ENCODE peak calls at places on chromosome 11, in eight cellular contexts. One of them, this sample, is unnamed.

GRCh38 chr11:35210886-35211546 is 72.0 kb downstream of the CD44 start:
- DNase-seq in PC-9: no peak
- DNase-seq in A673: no peak
- DNase-seq in HCT116: no peak
- DNase-seq in MM.1S: no peak
- DNase-seq in neural progenitor cell: no peak
- DNase-seq in hepatocyte: no peak
- DNase-seq in endothelial cell of umbilical vein: no peak
- DNase-seq in this sample: no peak

GRCh38 chr11:83545911-83546310 is 259.7 kb upstream of the CCDC90B start:
- DNase-seq in A673: peak; percentile 93
- DNase-seq in endothelial cell of umbilical vein: no peak
- DNase-seq in MM.1S: no peak
- DNase-seq in neural progenitor cell: no peak
- DNase-seq in HCT116: no peak
- DNase-seq in PC-9: no peak
- DNase-seq in hepatocyte: no peak
- DNase-seq in this sample: no peak

GRCh38 chr11:64767344-64768299 is 7.8 kb upstream of the PYGM start:
- DNase-seq in HCT116: peak; percentile 45
- DNase-seq in MM.1S: no peak
- DNase-seq in endothelial cell of umbilical vein: peak; percentile 55
- DNase-seq in hepatocyte: peak; percentile 79
- DNase-seq in neural progenitor cell: peak; percentile 84
- DNase-seq in A673: peak; percentile 91
- DNase-seq in PC-9: peak; percentile 52
- DNase-seq in this sample: peak; percentile 72

GRCh38 chr11:103898065-103898464 is 138.4 kb upstream of the DDI1 start:
- DNase-seq in MM.1S: peak; percentile 63
- DNase-seq in hepatocyte: no peak
- DNase-seq in HCT116: no peak
- DNase-seq in endothelial cell of umbilical vein: no peak
- DNase-seq in neural progenitor cell: no peak
- DNase-seq in PC-9: no peak
- DNase-seq in A673: no peak
- DNase-seq in this sample: no peak

GRCh38 chr11:106424111-106424510 is 346.6 kb downstream of the AASDHPPT start:
- DNase-seq in hepatocyte: peak; percentile 3
- DNase-seq in A673: peak; percentile 17
- DNase-seq in PC-9: peak; percentile 6
- DNase-seq in HCT116: no peak
- DNase-seq in neural progenitor cell: no peak
- DNase-seq in endothelial cell of umbilical vein: no peak
- DNase-seq in MM.1S: no peak
- DNase-seq in this sample: peak; percentile 98

GRCh38 chr11:32843544-32843943 is 13.8 kb downstream of the PRRG4 start:
- DNase-seq in endothelial cell of umbilical vein: no peak
- DNase-seq in A673: no peak
- DNase-seq in PC-9: no peak
- DNase-seq in HCT116: no peak
- DNase-seq in neural progenitor cell: no peak
- DNase-seq in MM.1S: no peak
- DNase-seq in hepatocyte: no peak
- DNase-seq in this sample: no peak

GRCh38 chr11:112962854-112963367 is 1.7 kb downstream of the NCAM1 start:
- DNase-seq in A673: peak; percentile 65
- DNase-seq in endothelial cell of umbilical vein: no peak
- DNase-seq in hepatocyte: peak; percentile 63
- DNase-seq in neural progenitor cell: peak; percentile 84
- DNase-seq in PC-9: no peak
- DNase-seq in MM.1S: no peak
- DNase-seq in HCT116: no peak
- DNase-seq in this sample: no peak

GRCh38 chr11:13183094-13183825 is 94.3 kb upstream of the BMAL1 start:
- DNase-seq in HCT116: no peak
- DNase-seq in PC-9: peak; percentile 22
- DNase-seq in MM.1S: peak; percentile 50
- DNase-seq in endothelial cell of umbilical vein: peak; percentile 56
- DNase-seq in A673: peak; percentile 44
- DNase-seq in hepatocyte: peak; percentile 32
- DNase-seq in neural progenitor cell: peak; percentile 21
- DNase-seq in this sample: peak; percentile 66

GRCh38 chr11:124167852-124168251 is 15.3 kb upstream of the OR10D3 start:
- DNase-seq in A673: no peak
- DNase-seq in MM.1S: no peak
- DNase-seq in endothelial cell of umbilical vein: no peak
- DNase-seq in HCT116: no peak
- DNase-seq in hepatocyte: no peak
- DNase-seq in neural progenitor cell: peak; percentile 76
- DNase-seq in PC-9: no peak
- DNase-seq in this sample: no peak

GRCh38 chr11:35134403-35135126 is 4.4 kb upstream of the CD44 start:
- DNase-seq in PC-9: no peak
- DNase-seq in hepatocyte: no peak
- DNase-seq in HCT116: no peak
- DNase-seq in MM.1S: no peak
- DNase-seq in A673: no peak
- DNase-seq in endothelial cell of umbilical vein: no peak
- DNase-seq in neural progenitor cell: no peak
- DNase-seq in this sample: no peak

GRCh38 chr11:6315811-6316425 is 4.4 kb downstream of the CAVIN3 start:
- DNase-seq in neural progenitor cell: peak; percentile 90
- DNase-seq in HCT116: peak; percentile 41
- DNase-seq in hepatocyte: peak; percentile 85
- DNase-seq in A673: peak; percentile 51
- DNase-seq in PC-9: peak; percentile 23
- DNase-seq in MM.1S: peak; percentile 57
- DNase-seq in endothelial cell of umbilical vein: peak; percentile 51
- DNase-seq in this sample: peak; percentile 64

GRCh38 chr11:115430345-115430744 is 73.9 kb downstream of the CADM1 start:
- DNase-seq in PC-9: no peak
- DNase-seq in neural progenitor cell: no peak
- DNase-seq in hepatocyte: no peak
- DNase-seq in HCT116: no peak
- DNase-seq in endothelial cell of umbilical vein: no peak
- DNase-seq in MM.1S: no peak
- DNase-seq in A673: no peak
- DNase-seq in this sample: no peak

GRCh38 chr11:111602865-111603632 is 800 bp downstream of the SIK2 start:
- DNase-seq in neural progenitor cell: peak; percentile 69
- DNase-seq in A673: peak; percentile 48
- DNase-seq in hepatocyte: peak; percentile 24
- DNase-seq in MM.1S: peak; percentile 22
- DNase-seq in endothelial cell of umbilical vein: no peak
- DNase-seq in HCT116: no peak
- DNase-seq in PC-9: no peak
- DNase-seq in this sample: peak; percentile 40

GRCh38 chr11:16179668-16180067 is 176.7 kb downstream of the SOX6 start:
- DNase-seq in MM.1S: no peak
- DNase-seq in HCT116: no peak
- DNase-seq in PC-9: no peak
- DNase-seq in endothelial cell of umbilical vein: no peak
- DNase-seq in hepatocyte: no peak
- DNase-seq in A673: peak; percentile 86
- DNase-seq in neural progenitor cell: no peak
- DNase-seq in this sample: no peak

GRCh38 chr11:60265373-60266214 is 14.9 kb upstream of the MS4A4A start:
- DNase-seq in endothelial cell of umbilical vein: peak; percentile 83
- DNase-seq in hepatocyte: peak; percentile 39
- DNase-seq in MM.1S: peak; percentile 38
- DNase-seq in A673: peak; percentile 70
- DNase-seq in neural progenitor cell: peak; percentile 43
- DNase-seq in HCT116: peak; percentile 36
- DNase-seq in PC-9: peak; percentile 22
- DNase-seq in this sample: peak; percentile 85

GRCh38 chr11:83645561-83645960 is 359.4 kb upstream of the CCDC90B start:
- DNase-seq in endothelial cell of umbilical vein: no peak
- DNase-seq in hepatocyte: no peak
- DNase-seq in A673: peak; percentile 40
- DNase-seq in PC-9: no peak
- DNase-seq in HCT116: no peak
- DNase-seq in neural progenitor cell: no peak
- DNase-seq in MM.1S: no peak
- DNase-seq in this sample: no peak

GRCh38 chr11:101915811-101916291 is 471 bp downstream of the ANGPTL5 start:
- DNase-seq in PC-9: no peak
- DNase-seq in endothelial cell of umbilical vein: peak; percentile 79
- DNase-seq in A673: peak; percentile 41
- DNase-seq in MM.1S: peak; percentile 68
- DNase-seq in neural progenitor cell: peak; percentile 29
- DNase-seq in hepatocyte: peak; percentile 24
- DNase-seq in HCT116: no peak
- DNase-seq in this sample: peak; percentile 52

GRCh38 chr11:67665537-67666302 is 8.7 kb downstream of the ALDH3B2 start:
- DNase-seq in neural progenitor cell: no peak
- DNase-seq in MM.1S: no peak
- DNase-seq in HCT116: no peak
- DNase-seq in PC-9: peak; percentile 76
- DNase-seq in A673: no peak
- DNase-seq in endothelial cell of umbilical vein: no peak
- DNase-seq in hepatocyte: peak; percentile 50
- DNase-seq in this sample: peak; percentile 72

GRCh38 chr11:75041263-75041662 is 52.5 kb downstream of the NEU3 start:
- DNase-seq in A673: no peak
- DNase-seq in PC-9: no peak
- DNase-seq in HCT116: no peak
- DNase-seq in endothelial cell of umbilical vein: no peak
- DNase-seq in neural progenitor cell: no peak
- DNase-seq in MM.1S: no peak
- DNase-seq in hepatocyte: no peak
- DNase-seq in this sample: no peak

DNA sequence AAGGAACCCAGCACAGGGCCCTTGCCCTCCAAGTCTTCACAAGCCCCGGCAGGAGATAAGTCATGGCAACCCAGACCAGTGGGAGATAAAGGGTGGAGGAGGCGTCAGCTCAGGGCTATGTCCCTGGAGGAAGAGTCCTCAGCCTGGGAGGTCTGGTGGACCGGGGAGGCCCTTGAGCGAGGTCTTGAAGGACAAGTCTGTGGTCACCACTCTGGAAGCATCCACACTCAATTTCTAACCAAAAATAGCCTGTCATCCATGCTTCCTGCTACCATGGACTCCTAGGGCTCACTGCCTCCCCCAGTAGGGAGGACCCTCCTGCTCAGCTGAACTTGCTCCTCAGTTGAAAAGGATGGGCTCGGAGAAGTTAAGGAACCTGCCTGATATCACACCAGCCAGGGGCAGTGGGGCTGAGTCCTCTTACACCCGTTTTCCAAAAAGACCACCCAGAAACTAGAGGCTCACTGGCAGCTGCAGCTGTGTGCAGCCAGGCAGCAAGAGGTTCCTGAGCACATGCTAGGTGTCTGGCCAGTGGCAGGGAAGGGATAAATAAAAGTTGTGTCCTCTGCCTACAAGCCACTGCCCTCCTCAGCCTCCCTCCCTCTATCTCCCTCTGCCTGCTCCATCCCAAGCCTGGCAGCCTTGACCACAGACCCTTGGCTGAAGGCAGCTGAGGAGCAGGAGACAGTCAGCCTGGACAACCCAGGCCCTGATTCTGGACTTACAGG is 1.9 kb upstream of the RAB3IL1 start:
- DNase-seq in neural progenitor cell: no peak
- DNase-seq in MM.1S: no peak
- DNase-seq in HCT116: no peak
- DNase-seq in hepatocyte: no peak
- DNase-seq in endothelial cell of umbilical vein: no peak
- DNase-seq in PC-9: no peak
- DNase-seq in A673: no peak
- DNase-seq in this sample: no peak
- TF ChIP-seq EZH2 in neural progenitor cell: no peak
- TF ChIP-seq EZH2 in MM.1S: no peak
- TF ChIP-seq EZH2 in HCT116: no peak
- TF ChIP-seq EZH2 in hepatocyte: no peak
- TF ChIP-seq EZH2 in endothelial cell of umbilical vein: no peak
- TF ChIP-seq EZH2 in PC-9: no peak
- TF ChIP-seq EZH2 in A673: no peak
- TF ChIP-seq EZH2 in this sample: no peak

DNA sequence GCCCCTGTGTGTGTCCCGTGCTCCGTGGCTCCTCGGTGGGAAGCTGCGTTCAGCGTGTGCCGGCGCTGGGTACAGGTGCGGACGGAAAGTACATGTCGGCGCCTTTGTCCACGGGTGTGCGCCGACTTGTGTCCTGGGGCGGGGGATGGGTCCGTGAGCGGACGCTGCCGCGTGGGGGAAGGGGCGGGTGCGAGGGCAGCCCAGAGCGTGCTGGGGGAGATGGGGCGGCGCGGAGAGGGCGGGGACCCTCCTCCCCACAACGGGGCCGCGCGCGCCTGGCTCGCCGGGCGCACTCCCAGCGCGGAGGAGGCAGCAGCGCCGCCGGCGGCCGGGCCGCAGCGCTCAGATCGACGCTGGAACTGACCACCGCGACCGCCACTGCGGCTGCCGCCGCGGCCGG is 33.6 kb upstream of the RELT start:
- DNase-seq in MM.1S: no peak
- DNase-seq in A673: no peak
- DNase-seq in endothelial cell of umbilical vein: no peak
- DNase-seq in PC-9: no peak
- DNase-seq in HCT116: no peak
- DNase-seq in hepatocyte: peak; percentile 57
- DNase-seq in neural progenitor cell: peak; percentile 86
- DNase-seq in this sample: peak; percentile 26
- TF ChIP-seq EZH2 in MM.1S: no peak
- TF ChIP-seq EZH2 in A673: no peak
- TF ChIP-seq EZH2 in endothelial cell of umbilical vein: no peak
- TF ChIP-seq EZH2 in PC-9: no peak
- TF ChIP-seq EZH2 in HCT116: no peak
- TF ChIP-seq EZH2 in hepatocyte: no peak
- TF ChIP-seq EZH2 in neural progenitor cell: peak; percentile 41
- TF ChIP-seq EZH2 in this sample: no peak

GRCh38 chr11:57459112-57460016 is 964 bp upstream of the RTN4RL2 start:
- DNase-seq in PC-9: peak; percentile 12
- DNase-seq in A673: no peak
- DNase-seq in HCT116: no peak
- DNase-seq in MM.1S: no peak
- DNase-seq in neural progenitor cell: peak; percentile 45
- DNase-seq in endothelial cell of umbilical vein: no peak
- DNase-seq in hepatocyte: peak; percentile 48
- DNase-seq in this sample: peak; percentile 36
- TF ChIP-seq EZH2 in PC-9: no peak
- TF ChIP-seq EZH2 in A673: no peak
- TF ChIP-seq EZH2 in HCT116: no peak
- TF ChIP-seq EZH2 in MM.1S: no peak
- TF ChIP-seq EZH2 in neural progenitor cell: peak; percentile 88
- TF ChIP-seq EZH2 in endothelial cell of umbilical vein: peak; percentile 97
- TF ChIP-seq EZH2 in hepatocyte: peak; percentile 61
- TF ChIP-seq EZH2 in this sample: peak; percentile 88

DNA sequence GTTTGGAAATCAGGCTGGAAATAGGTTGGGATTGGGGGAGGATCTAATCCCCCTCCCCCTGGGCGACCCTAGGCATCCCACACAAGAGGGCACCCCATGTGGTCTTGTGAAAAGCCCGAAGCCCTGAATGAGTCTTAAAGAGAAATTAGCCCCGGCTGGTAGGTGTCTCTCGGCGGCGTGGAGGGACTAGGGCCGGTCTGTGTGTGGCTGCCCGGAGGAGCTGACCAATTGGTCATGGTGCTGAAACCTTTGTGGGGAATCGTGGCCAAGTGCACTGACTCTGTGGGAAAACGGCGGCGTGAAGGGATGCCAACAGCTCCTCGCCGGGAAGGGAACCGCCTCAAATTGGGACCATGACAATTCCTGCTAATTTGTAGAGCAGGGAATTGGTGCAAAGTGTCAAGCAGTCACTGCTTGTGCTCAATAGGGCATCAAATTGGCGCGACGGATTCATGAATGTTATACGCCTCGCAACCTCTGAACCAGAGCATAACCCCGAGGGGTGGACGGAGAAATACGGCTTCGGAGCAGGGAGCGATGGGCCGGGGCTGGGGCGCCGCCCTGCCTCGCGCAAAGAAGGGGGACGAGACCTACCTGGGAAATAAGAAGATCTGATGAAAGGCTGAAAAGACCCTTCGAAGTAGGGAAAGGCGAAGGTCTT is 1.5 kb downstream of the DBX1 start:
- DNase-seq in MM.1S: no peak
- DNase-seq in hepatocyte: peak; percentile 82
- DNase-seq in neural progenitor cell: peak; percentile 95
- DNase-seq in HCT116: no peak
- DNase-seq in A673: peak; percentile 33
- DNase-seq in endothelial cell of umbilical vein: peak; percentile 60
- DNase-seq in PC-9: peak; percentile 11
- DNase-seq in this sample: peak; percentile 44
- TF ChIP-seq EZH2 in MM.1S: no peak
- TF ChIP-seq EZH2 in hepatocyte: peak; percentile 21
- TF ChIP-seq EZH2 in neural progenitor cell: peak; percentile 19
- TF ChIP-seq EZH2 in HCT116: no peak
- TF ChIP-seq EZH2 in A673: peak; percentile 69
- TF ChIP-seq EZH2 in endothelial cell of umbilical vein: peak; percentile 64
- TF ChIP-seq EZH2 in PC-9: no peak
- TF ChIP-seq EZH2 in this sample: no peak

This sample was measured in PC-3.